ENCODE peak calls at places on chromosomes 12 and 14, in six cellular contexts. L, Z, O, W, J and U are unnamed samples.

GRCh38 chr14:28297559-28297958 is 469.0 kb upstream of the FOXG1 start:
- DNase-seq in Z (no peak), J (peak; percentile 58), O (no peak), L (no peak), W (no peak), U (no peak)

GRCh38 chr12:57370696-57371095 is 60.1 kb downstream of the R3HDM2 start:
- DNase-seq in Z (no peak), J (no peak), W (peak; percentile 43), L (no peak), O (no peak), U (no peak)

GRCh38 chr12:30428098-30428497 is 267.6 kb downstream of the IPO8 start:
- DNase-seq in W (no peak), O (no peak), L (no peak), J (no peak), Z (no peak), U (no peak)

GRCh38 chr12:93198086-93198485 is 179.6 kb upstream of the NUDT4 start:
- DNase-seq in O (peak; percentile 39), L (peak; percentile 69), W (peak; percentile 90), Z (no peak), J (peak; percentile 85), U (peak; percentile 22)

GRCh38 chr14:53872551-53873188 is 84.0 kb downstream of the BMP4 start:
- DNase-seq in Z (no peak), W (no peak), O (no peak), L (peak; percentile 27), J (peak; percentile 77), U (no peak)

GRCh38 chr12:101891462-101891971 is 14.1 kb downstream of the DRAM1 start:
- DNase-seq in L (peak; percentile 72), O (peak; percentile 86), Z (no peak), J (peak; percentile 90), W (peak; percentile 80), U (peak; percentile 95)

GRCh38 chr14:54356172-54356571 is 40.6 kb upstream of the CDKN3 start:
- DNase-seq in Z (no peak), O (peak; percentile 58), W (no peak), J (peak; percentile 21), L (peak; percentile 71), U (no peak)

GRCh38 chr14:93734086-93734822 is 54.0 kb downstream of the PRIMA1 start:
- DNase-seq in W (no peak), Z (peak; percentile 72), L (no peak), J (no peak), O (no peak), U (no peak)

GRCh38 chr14:64221604-64222003 is 72.6 kb downstream of the ESR2 start:
- DNase-seq in W (no peak), Z (peak; percentile 61), L (no peak), J (no peak), O (no peak), U (no peak)

GRCh38 chr12:93868771-93869170 is 191.6 kb downstream of the CRADD start:
- DNase-seq in J (peak; percentile 67), L (peak; percentile 85), Z (no peak), O (no peak), W (peak; percentile 66), U (no peak)

GRCh38 chr14:68285421-68286179 is 466.0 kb downstream of the RAD51B start:
- DNase-seq in Z (no peak), W (peak; percentile 23), L (no peak), J (no peak), O (no peak), U (no peak)

GRCh38 chr14:50311337-50311973 is 574 bp downstream of the L2HGDH start:
- DNase-seq in Z (peak; percentile 61), L (peak; percentile 8), O (peak; percentile 5), J (no peak), W (no peak), U (peak; percentile 8)

GRCh38 chr12:121718653-121719239 is 6.2 kb downstream of the TMEM120B start:
- DNase-seq in Z (peak; percentile 48), J (no peak), L (no peak), O (no peak), W (no peak), U (no peak)

GRCh38 chr12:58008658-58009057 is 67.3 kb downstream of the ATP23 start:
- DNase-seq in O (no peak), L (no peak), J (no peak), W (no peak), Z (no peak), U (peak; percentile 9)

GRCh38 chr14:34043627-34044372 is 92.9 kb upstream of the EGLN3 start:
- DNase-seq in L (no peak), O (peak; percentile 99), Z (no peak), J (no peak), W (peak; percentile 17), U (peak; percentile 27)

GRCh38 chr12:92606956-92607355 is 95.8 kb upstream of the PLEKHG7 start:
- DNase-seq in L (no peak), W (no peak), O (no peak), Z (no peak), J (no peak), U (no peak)

GRCh38 chr12:25293596-25293995 is 42.9 kb upstream of the KRAS start:
- DNase-seq in J (peak; percentile 12), O (no peak), L (no peak), Z (no peak), W (no peak), U (no peak)

GRCh38 chr12:1457901-1458300 is 136.5 kb downstream of the FBXL14 start:
- DNase-seq in W (peak; percentile 98), J (peak; percentile 90), O (no peak), Z (no peak), L (peak; percentile 42), U (no peak)

GRCh38 chr12:52907092-52907810 is 2.4 kb upstream of the KRT8 start:
- DNase-seq in J (peak; percentile 33), Z (no peak), L (no peak), O (peak; percentile 48), W (no peak), U (peak; percentile 25)

GRCh38 chr14:99460793-99461192 is 19.9 kb downstream of the SETD3 start:
- DNase-seq in O (no peak), L (no peak), J (peak; percentile 24), Z (peak; percentile 51), W (peak; percentile 49), U (no peak)

GRCh38 chr12:108633534-108634224 is at the start of gene SELPLG:
- DNase-seq in Z (peak; percentile 95), J (no peak), W (no peak), L (no peak), O (no peak), U (no peak)

GRCh38 chr14:44448816-44449411 is 58.2 kb downstream of the FSCB start:
- DNase-seq in Z (no peak), L (no peak), W (no peak), O (peak; percentile 14), J (no peak), U (no peak)

GRCh38 chr12:106736051-106736957 is 38.2 kb upstream of the RIC8B start:
- DNase-seq in L (no peak), J (no peak), Z (peak; percentile 64), W (peak; percentile 13), O (peak; percentile 20), U (no peak)

GRCh38 chr12:114820773-114821172 is 136.8 kb upstream of the TBX3 start:
- DNase-seq in O (no peak), L (no peak), J (no peak), Z (no peak), W (no peak), U (no peak)

GRCh38 chr12:46935448-46935847 is 109.7 kb upstream of the SLC38A4 start:
- DNase-seq in O (no peak), L (no peak), Z (no peak), W (no peak), J (no peak), U (no peak)

GRCh38 chr12:113055594-113056380 is 743 bp upstream of the DTX1 start:
- DNase-seq in W (no peak), L (no peak), O (no peak), J (no peak), Z (peak; percentile 56), U (no peak)

GRCh38 chr14:95146079-95146771 is 11.1 kb downstream of the DICER1 start:
- DNase-seq in O (no peak), J (no peak), L (no peak), W (no peak), Z (no peak), U (no peak)

GRCh38 chr14:54487771-54488170 is 1.0 kb downstream of the GMFB start:
- DNase-seq in Z (no peak), O (no peak), L (peak; percentile 68), W (peak; percentile 68), J (peak; percentile 49), U (peak; percentile 59)

GRCh38 chr12:12974211-12974610 is 22.2 kb upstream of the GPRC5D start:
- DNase-seq in Z (no peak), W (no peak), L (no peak), O (no peak), J (no peak), U (no peak)

GRCh38 chr14:32426596-32427408 is 97.7 kb downstream of the AKAP6 start:
- DNase-seq in O (no peak), J (no peak), W (no peak), Z (no peak), L (no peak), U (peak; percentile 11)

GRCh38 chr14:32426028-32426427 is 96.9 kb downstream of the AKAP6 start:
- DNase-seq in J (no peak), L (no peak), Z (no peak), W (no peak), O (no peak), U (no peak)

GRCh38 chr14:32430326-32430725 is 101.2 kb downstream of the AKAP6 start:
- DNase-seq in Z (no peak), J (peak; percentile 91), L (peak; percentile 39), W (peak; percentile 24), O (no peak), U (no peak)

GRCh38 chr14:32428875-32429274 is 99.8 kb downstream of the AKAP6 start:
- DNase-seq in L (no peak), J (no peak), O (no peak), Z (no peak), W (no peak), U (no peak)

GRCh38 chr14:32428149-32428548 is 99.1 kb downstream of the AKAP6 start:
- DNase-seq in O (no peak), J (peak; percentile 25), Z (no peak), W (no peak), L (no peak), U (no peak)
- H2AFZ ChIP-seq in O (no peak overlapping the region), J (peak overlapping the region; percentile 54), Z (no peak overlapping the region), W (no peak overlapping the region), L (no peak overlapping the region), U (no peak overlapping the region)

DNA sequence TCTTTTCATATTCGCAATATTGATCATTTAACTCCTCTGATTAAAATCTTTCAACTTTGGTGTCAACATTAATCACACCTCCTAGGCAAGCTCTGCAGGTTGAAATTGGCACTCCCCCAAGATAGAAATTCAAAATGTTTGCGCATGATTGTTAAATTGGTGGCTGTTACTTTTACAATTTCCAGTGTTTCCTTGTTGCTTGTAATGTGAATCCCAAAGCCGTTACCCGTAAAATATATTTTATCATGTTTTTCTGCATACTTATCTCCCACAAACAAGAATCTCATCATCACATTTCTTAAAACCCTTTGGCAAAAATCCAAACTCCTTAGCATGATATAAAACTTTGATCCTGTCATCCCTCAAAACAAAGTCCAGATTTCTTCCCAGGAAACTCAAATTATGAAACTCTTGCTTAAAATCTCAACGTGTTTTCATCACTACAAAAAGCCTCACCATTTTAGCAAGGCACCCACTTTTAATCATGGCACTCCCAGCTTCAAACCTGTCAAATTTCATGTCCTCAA is 14.7 kb downstream of the RTL1 start:
- DNase-seq in L (no peak), Z (no peak), W (no peak), J (no peak), O (no peak), U (no peak)
- H3K4me2 ChIP-seq in L (no peak overlapping the region), Z (no peak overlapping the region), W (no peak overlapping the region), J (no peak overlapping the region), O (no peak overlapping the region), U (no peak overlapping the region)

GRCh38 chr14:56878766-56879165 is 68.5 kb upstream of the OTX2 start:
- DNase-seq in O (no peak), J (no peak), Z (no peak), W (no peak), L (no peak), U (no peak)
- H2AFZ ChIP-seq in O (no peak overlapping the region), J (no peak overlapping the region), Z (no peak overlapping the region), W (no peak overlapping the region), L (no peak overlapping the region), U (no peak overlapping the region)

GRCh38 chr14:71511152-71511551 is 421.1 kb upstream of the RGS6 start:
- DNase-seq in J (no peak), Z (no peak), O (no peak), L (no peak), W (no peak), U (no peak)
- H3K4me2 ChIP-seq in J (no peak overlapping the region), Z (no peak overlapping the region), O (no peak overlapping the region), L (no peak overlapping the region), W (no peak overlapping the region), U (no peak overlapping the region)